ENCODE peak calls at places on chromosomes 2 and 18, in eight cellular contexts. B is AG09309, N is 8988T, G is AML-193, P is HEK293T, U is HL-60, A is kidney epithelial cell, H is HT1080. D is an unnamed sample.

GRCh38 chr18:53883771-53884170 is 340.7 kb downstream of the MBD2 start:
- DNase-seq in B (no peak), G (no peak), A (no peak), U (no peak), P (no peak), H (no peak), N (no peak), D (no peak)

GRCh38 chr18:25467226-25468065 is 115.5 kb upstream of the ZNF521 start:
- DNase-seq in P (no peak), H (peak), G (no peak), U (no peak), B (no peak), A (no peak), N (no peak), D (no peak)

GRCh38 chr18:8052237-8052701 is 485.2 kb downstream of the PTPRM start:
- DNase-seq in A (no peak), G (no peak), P (no peak), U (no peak), H (peak), B (no peak), N (no peak), D (no peak)

GRCh38 chr2:61065706-61066688 is at the start of gene SANBR:
- DNase-seq in P (peak), U (peak), A (peak), H (peak), B (no peak), N (peak), G (peak), D (peak)

GRCh38 chr2:52916976-52917375 is 850.6 kb upstream of the CHAC2 start:
- DNase-seq in N (no peak), U (no peak), B (no peak), P (no peak), A (no peak), H (no peak), G (no peak), D (no peak)

GRCh38 chr18:51070545-51070944 is 40.5 kb downstream of the SMAD4 start:
- DNase-seq in P (no peak), H (peak), G (no peak), B (peak), N (no peak), A (peak), U (no peak), D (no peak)

GRCh38 chr2:64251497-64252277 is 107.5 kb upstream of the PELI1 start:
- DNase-seq in G (no peak), P (no peak), B (no peak), N (no peak), H (no peak), A (no peak), U (no peak), D (no peak)

GRCh38 chr18:12645751-12646203 is 12.1 kb downstream of the SPIRE1 start:
- DNase-seq in U (no peak), P (no peak), G (no peak), H (no peak), N (no peak), A (no peak), B (no peak), D (peak)

GRCh38 chr2:156956161-156956560 is 301.3 kb upstream of the GALNT5 start:
- DNase-seq in A (no peak), B (no peak), P (no peak), N (no peak), G (no peak), H (no peak), U (no peak), D (no peak)

GRCh38 chr2:33877348-33878016 is 278.4 kb upstream of the FAM98A start:
- DNase-seq in G (no peak), B (no peak), N (no peak), A (no peak), P (no peak), U (no peak), H (no peak), D (no peak)

GRCh38 chr2:13193900-13194299 is 477.2 kb downstream of the TRIB2 start:
- DNase-seq in A (peak), U (no peak), G (peak), N (no peak), P (no peak), H (peak), B (no peak), D (peak)

GRCh38 chr2:12555012-12555645 is 161.6 kb upstream of the TRIB2 start:
- DNase-seq in H (peak), B (peak), G (no peak), U (no peak), A (no peak), P (no peak), N (no peak), D (peak)

GRCh38 chr2:28662044-28662443 is 89.6 kb upstream of the PPP1CB start:
- DNase-seq in B (no peak), N (no peak), G (no peak), H (no peak), P (no peak), U (no peak), A (no peak), D (no peak)

GRCh38 chr2:160417745-160418397 is 75.7 kb downstream of the RBMS1 start:
- DNase-seq in H (peak), N (no peak), P (no peak), U (no peak), A (no peak), B (peak), G (no peak), D (peak)

GRCh38 chr18:10412933-10413332 is 41.5 kb upstream of the APCDD1 start:
- DNase-seq in P (no peak), N (no peak), G (no peak), H (no peak), B (no peak), U (no peak), A (no peak), D (no peak)

GRCh38 chr2:26892133-26892532 is 44.2 kb downstream of the DPYSL5 start:
- DNase-seq in N (no peak), A (no peak), H (no peak), P (no peak), B (no peak), G (no peak), U (no peak), D (no peak)

GRCh38 chr2:127605691-127606277 is 40.2 kb upstream of the GPR17 start:
- DNase-seq in A (no peak), G (no peak), U (no peak), B (no peak), P (no peak), H (no peak), N (no peak), D (no peak)

GRCh38 chr2:166373951-166374350 is 1.8 kb downstream of the SCN9A start:
- DNase-seq in B (no peak), H (peak), P (peak), N (peak), U (no peak), G (no peak), A (peak), D (no peak)

GRCh38 chr2:119943058-119943457 is 69.8 kb upstream of the EPB41L5 start:
- DNase-seq in B (no peak), N (no peak), G (no peak), A (no peak), P (no peak), H (no peak), U (no peak), D (no peak)

GRCh38 chr2:85134255-85135065 is 1.3 kb downstream of the TCF7L1 start:
- DNase-seq in H (no peak), U (no peak), N (peak), B (no peak), P (no peak), G (no peak), A (no peak), D (no peak)

GRCh38 chr18:74342416-74343043 is 26.9 kb downstream of the C18orf63 start:
- DNase-seq in N (no peak), B (peak), U (peak), G (peak), H (peak), A (peak), P (no peak), D (peak)

GRCh38 chr2:176565641-176566323 is 296.5 kb downstream of the MTX2 start:
- DNase-seq in U (no peak), P (no peak), B (no peak), G (no peak), N (no peak), A (no peak), H (no peak), D (no peak)

GRCh38 chr2:41160439-41160838 is 708.5 kb upstream of the SLC8A1 start:
- DNase-seq in H (peak), U (no peak), G (no peak), P (no peak), N (no peak), A (no peak), B (no peak), D (no peak)

GRCh38 chr2:42048318-42049251 is 764 bp downstream of the PKDCC start:
- DNase-seq in U (no peak), H (no peak), B (no peak), N (no peak), A (no peak), P (peak), G (no peak), D (no peak)

GRCh38 chr2:217071416-217071815 is 211.6 kb upstream of the TNP1 start:
- DNase-seq in G (no peak), A (no peak), H (no peak), N (no peak), P (no peak), B (no peak), U (no peak), D (no peak)

GRCh38 chr2:189442468-189442867 is 1.2 kb downstream of the WDR75 start:
- DNase-seq in H (no peak), N (no peak), B (no peak), U (no peak), G (no peak), A (no peak), P (no peak), D (no peak)

GRCh38 chr2:46320141-46320567 is 22.9 kb downstream of the EPAS1 start:
- DNase-seq in B (no peak), H (no peak), U (no peak), N (no peak), G (no peak), A (no peak), P (no peak), D (no peak)

GRCh38 chr2:99881901-99882591 is 260.3 kb downstream of the AFF3 start:
- DNase-seq in H (peak), G (no peak), A (peak), P (peak), U (no peak), N (no peak), B (peak), D (peak)

GRCh38 chr2:237600205-237600846 is 9.8 kb upstream of the RAB17 start:
- DNase-seq in A (no peak), N (no peak), P (no peak), B (peak), H (no peak), U (no peak), G (no peak), D (no peak)

GRCh38 chr2:69789762-69790600 is 39.5 kb upstream of the GMCL1 start:
- DNase-seq in B (no peak), H (no peak), G (no peak), U (no peak), P (no peak), N (no peak), A (no peak), D (no peak)